ENCODE peak calls at places on chromosome 22, in eight cellular contexts. One of them, this sample, is unnamed.

GRCh38 chr22:46068908-46069481 is 81.3 kb upstream of the PPARA start:
- DNase-seq in germinal center: no peak
- DNase-seq in NCI-H460: no peak
- DNase-seq in posterior vena cava: peak
- DNase-seq in NCI-H1417: no peak
- DNase-seq in SHP77: peak
- DNase-seq in ureter: no peak
- DNase-seq in Caco-2: no peak
- DNase-seq in this sample: peak

GRCh38 chr22:43220625-43221380 is 33.9 kb upstream of the TTLL12 start:
- DNase-seq in NCI-H1417: no peak
- DNase-seq in posterior vena cava: no peak
- DNase-seq in ureter: no peak
- DNase-seq in SHP77: no peak
- DNase-seq in NCI-H460: no peak
- DNase-seq in Caco-2: no peak
- DNase-seq in germinal center: no peak
- DNase-seq in this sample: no peak

GRCh38 chr22:26744892-26745808 is 87.8 kb downstream of the MIAT start:
- DNase-seq in germinal center: no peak
- DNase-seq in posterior vena cava: no peak
- DNase-seq in ureter: no peak
- DNase-seq in NCI-H460: no peak
- DNase-seq in Caco-2: no peak
- DNase-seq in NCI-H1417: no peak
- DNase-seq in SHP77: no peak
- DNase-seq in this sample: no peak

GRCh38 chr22:29291215-29291614 is 15.2 kb upstream of the GAS2L1 start:
- DNase-seq in NCI-H460: no peak
- DNase-seq in Caco-2: no peak
- DNase-seq in germinal center: no peak
- DNase-seq in SHP77: no peak
- DNase-seq in ureter: no peak
- DNase-seq in posterior vena cava: no peak
- DNase-seq in NCI-H1417: no peak
- DNase-seq in this sample: no peak

GRCh38 chr22:23789638-23790037 is 2.9 kb downstream of the SMARCB1 start:
- DNase-seq in SHP77: peak
- DNase-seq in NCI-H460: no peak
- DNase-seq in NCI-H1417: no peak
- DNase-seq in ureter: no peak
- DNase-seq in posterior vena cava: no peak
- DNase-seq in germinal center: no peak
- DNase-seq in Caco-2: no peak
- DNase-seq in this sample: no peak

GRCh38 chr22:25048659-25049657 is 96.4 kb downstream of the KIAA1671 start:
- DNase-seq in ureter: peak
- DNase-seq in Caco-2: peak
- DNase-seq in NCI-H1417: peak
- DNase-seq in posterior vena cava: no peak
- DNase-seq in germinal center: peak
- DNase-seq in SHP77: peak
- DNase-seq in NCI-H460: peak
- DNase-seq in this sample: peak

GRCh38 chr22:20591295-20591645 is 83.9 kb downstream of the MED15 start:
- DNase-seq in posterior vena cava: no peak
- DNase-seq in germinal center: no peak
- DNase-seq in Caco-2: no peak
- DNase-seq in ureter: no peak
- DNase-seq in NCI-H460: no peak
- DNase-seq in NCI-H1417: no peak
- DNase-seq in SHP77: no peak
- DNase-seq in this sample: no peak

GRCh38 chr22:38700271-38700788 is 413 bp downstream of the JOSD1 start:
- DNase-seq in NCI-H1417: peak
- DNase-seq in ureter: peak
- DNase-seq in Caco-2: no peak
- DNase-seq in NCI-H460: peak
- DNase-seq in SHP77: no peak
- DNase-seq in germinal center: no peak
- DNase-seq in posterior vena cava: peak
- DNase-seq in this sample: peak

GRCh38 chr22:41043727-41044126 is 48.7 kb upstream of the EP300 start:
- DNase-seq in NCI-H460: no peak
- DNase-seq in NCI-H1417: no peak
- DNase-seq in Caco-2: no peak
- DNase-seq in SHP77: no peak
- DNase-seq in germinal center: no peak
- DNase-seq in posterior vena cava: no peak
- DNase-seq in ureter: no peak
- DNase-seq in this sample: no peak

GRCh38 chr22:45934168-45934564 is 42.8 kb downstream of the WNT7B start:
- DNase-seq in posterior vena cava: no peak
- DNase-seq in Caco-2: no peak
- DNase-seq in germinal center: no peak
- DNase-seq in ureter: no peak
- DNase-seq in NCI-H1417: no peak
- DNase-seq in SHP77: no peak
- DNase-seq in NCI-H460: no peak
- DNase-seq in this sample: no peak

GRCh38 chr22:46328066-46328465 is 7.4 kb upstream of the TRMU start:
- DNase-seq in SHP77: no peak
- DNase-seq in posterior vena cava: no peak
- DNase-seq in NCI-H460: no peak
- DNase-seq in NCI-H1417: no peak
- DNase-seq in germinal center: no peak
- DNase-seq in Caco-2: no peak
- DNase-seq in ureter: no peak
- DNase-seq in this sample: no peak

GRCh38 chr22:35313311-35314121 is 13.8 kb downstream of the TOM1 start:
- DNase-seq in NCI-H1417: peak
- DNase-seq in NCI-H460: no peak
- DNase-seq in ureter: no peak
- DNase-seq in SHP77: peak
- DNase-seq in germinal center: no peak
- DNase-seq in posterior vena cava: peak
- DNase-seq in Caco-2: no peak
- DNase-seq in this sample: peak

GRCh38 chr22:30396871-30397655 is at the start of gene SEC14L2:
- DNase-seq in germinal center: peak
- DNase-seq in SHP77: peak
- DNase-seq in ureter: peak
- DNase-seq in posterior vena cava: peak
- DNase-seq in NCI-H460: peak
- DNase-seq in NCI-H1417: peak
- DNase-seq in Caco-2: peak
- DNase-seq in this sample: peak

GRCh38 chr22:20663941-20664593 is 109.8 kb upstream of the SERPIND1 start:
- DNase-seq in NCI-H460: no peak
- DNase-seq in ureter: no peak
- DNase-seq in Caco-2: no peak
- DNase-seq in SHP77: no peak
- DNase-seq in germinal center: no peak
- DNase-seq in NCI-H1417: no peak
- DNase-seq in posterior vena cava: no peak
- DNase-seq in this sample: no peak

GRCh38 chr22:40001104-40001503 is 6.3 kb downstream of the FAM83F start:
- DNase-seq in germinal center: no peak
- DNase-seq in Caco-2: no peak
- DNase-seq in posterior vena cava: no peak
- DNase-seq in ureter: no peak
- DNase-seq in NCI-H460: no peak
- DNase-seq in SHP77: no peak
- DNase-seq in NCI-H1417: no peak
- DNase-seq in this sample: no peak

GRCh38 chr22:31103111-31103510 is 4.3 kb downstream of the SELENOM start:
- DNase-seq in NCI-H1417: no peak
- DNase-seq in NCI-H460: no peak
- DNase-seq in germinal center: no peak
- DNase-seq in posterior vena cava: no peak
- DNase-seq in ureter: no peak
- DNase-seq in SHP77: no peak
- DNase-seq in Caco-2: no peak
- DNase-seq in this sample: no peak

GRCh38 chr22:25900880-25901279 is 158.9 kb downstream of the MYO18B start:
- DNase-seq in NCI-H460: no peak
- DNase-seq in ureter: no peak
- DNase-seq in posterior vena cava: no peak
- DNase-seq in SHP77: no peak
- DNase-seq in germinal center: peak
- DNase-seq in NCI-H1417: no peak
- DNase-seq in Caco-2: no peak
- DNase-seq in this sample: no peak

GRCh38 chr22:30806391-30806861 is 111.8 kb downstream of the OSBP2 start:
- DNase-seq in SHP77: peak
- DNase-seq in NCI-H1417: no peak
- DNase-seq in Caco-2: no peak
- DNase-seq in germinal center: no peak
- DNase-seq in NCI-H460: no peak
- DNase-seq in ureter: no peak
- DNase-seq in posterior vena cava: no peak
- DNase-seq in this sample: peak

GRCh38 chr22:49490692-49491091 is 337.0 kb downstream of the BRD1 start:
- DNase-seq in ureter: no peak
- DNase-seq in posterior vena cava: no peak
- DNase-seq in Caco-2: no peak
- DNase-seq in germinal center: no peak
- DNase-seq in NCI-H460: no peak
- DNase-seq in NCI-H1417: no peak
- DNase-seq in SHP77: no peak
- DNase-seq in this sample: no peak

GRCh38 chr22:46976598-46976997 is 214.1 kb downstream of the TBC1D22A start:
- DNase-seq in Caco-2: no peak
- DNase-seq in germinal center: no peak
- DNase-seq in NCI-H1417: peak
- DNase-seq in NCI-H460: no peak
- DNase-seq in posterior vena cava: peak
- DNase-seq in ureter: no peak
- DNase-seq in SHP77: no peak
- DNase-seq in this sample: no peak

GRCh38 chr22:48181168-48181955 is 1418.9 kb downstream of the TBC1D22A start:
- DNase-seq in germinal center: no peak
- DNase-seq in NCI-H1417: no peak
- DNase-seq in NCI-H460: no peak
- DNase-seq in Caco-2: no peak
- DNase-seq in ureter: no peak
- DNase-seq in SHP77: no peak
- DNase-seq in posterior vena cava: no peak
- DNase-seq in this sample: no peak

GRCh38 chr22:21816787-21817496 is 50.5 kb downstream of the MAPK1 start:
- DNase-seq in NCI-H460: peak
- DNase-seq in germinal center: peak
- DNase-seq in SHP77: no peak
- DNase-seq in NCI-H1417: no peak
- DNase-seq in ureter: no peak
- DNase-seq in posterior vena cava: no peak
- DNase-seq in Caco-2: no peak
- DNase-seq in this sample: peak

GRCh38 chr22:17969732-17970131 is 54.6 kb downstream of the MICAL3 start:
- DNase-seq in posterior vena cava: no peak
- DNase-seq in germinal center: no peak
- DNase-seq in NCI-H1417: no peak
- DNase-seq in SHP77: no peak
- DNase-seq in ureter: no peak
- DNase-seq in NCI-H460: peak
- DNase-seq in Caco-2: no peak
- DNase-seq in this sample: peak

GRCh38 chr22:43832393-43833265 is 20.5 kb upstream of the EFCAB6 start:
- DNase-seq in NCI-H1417: no peak
- DNase-seq in NCI-H460: no peak
- DNase-seq in ureter: no peak
- DNase-seq in posterior vena cava: no peak
- DNase-seq in germinal center: no peak
- DNase-seq in Caco-2: no peak
- DNase-seq in SHP77: no peak
- DNase-seq in this sample: no peak

GRCh38 chr22:19916941-19917340 is 24.6 kb upstream of the COMT start:
- DNase-seq in NCI-H460: no peak
- DNase-seq in NCI-H1417: no peak
- DNase-seq in germinal center: no peak
- DNase-seq in Caco-2: no peak
- DNase-seq in SHP77: no peak
- DNase-seq in posterior vena cava: no peak
- DNase-seq in ureter: no peak
- DNase-seq in this sample: no peak

GRCh38 chr22:40890881-40891280 is 29.0 kb upstream of the DNAJB7 start:
- DNase-seq in NCI-H460: no peak
- DNase-seq in ureter: no peak
- DNase-seq in SHP77: no peak
- DNase-seq in germinal center: no peak
- DNase-seq in NCI-H1417: no peak
- DNase-seq in Caco-2: no peak
- DNase-seq in posterior vena cava: no peak
- DNase-seq in this sample: peak

GRCh38 chr22:31106651-31107205 is 640 bp downstream of the SELENOM start:
- DNase-seq in NCI-H1417: no peak
- DNase-seq in Caco-2: no peak
- DNase-seq in ureter: no peak
- DNase-seq in posterior vena cava: no peak
- DNase-seq in SHP77: no peak
- DNase-seq in germinal center: no peak
- DNase-seq in NCI-H460: no peak
- DNase-seq in this sample: peak

GRCh38 chr22:49553518-49554295 is 274.0 kb downstream of the BRD1 start:
- DNase-seq in posterior vena cava: peak
- DNase-seq in NCI-H1417: no peak
- DNase-seq in Caco-2: no peak
- DNase-seq in germinal center: no peak
- DNase-seq in SHP77: no peak
- DNase-seq in NCI-H460: no peak
- DNase-seq in ureter: no peak
- DNase-seq in this sample: no peak

GRCh38 chr22:40176921-40177737 is 596 bp upstream of the TNRC6B start:
- DNase-seq in ureter: peak
- DNase-seq in NCI-H1417: no peak
- DNase-seq in posterior vena cava: no peak
- DNase-seq in NCI-H460: peak
- DNase-seq in germinal center: no peak
- DNase-seq in Caco-2: peak
- DNase-seq in SHP77: peak
- DNase-seq in this sample: peak

GRCh38 chr22:19576460-19577421 is 52.5 kb upstream of the CLDN5 start:
- DNase-seq in NCI-H460: no peak
- DNase-seq in SHP77: no peak
- DNase-seq in posterior vena cava: no peak
- DNase-seq in ureter: no peak
- DNase-seq in Caco-2: no peak
- DNase-seq in NCI-H1417: no peak
- DNase-seq in germinal center: no peak
- DNase-seq in this sample: peak

GRCh38 chr22:37258005-37258790 is 14.1 kb upstream of the RAC2 start:
- DNase-seq in NCI-H460: no peak
- DNase-seq in Caco-2: no peak
- DNase-seq in NCI-H1417: no peak
- DNase-seq in posterior vena cava: peak
- DNase-seq in ureter: no peak
- DNase-seq in SHP77: no peak
- DNase-seq in germinal center: no peak
- DNase-seq in this sample: no peak

GRCh38 chr22:42074153-42074750 is at the start of gene PHETA2:
- DNase-seq in germinal center: peak
- DNase-seq in Caco-2: peak
- DNase-seq in ureter: peak
- DNase-seq in SHP77: no peak
- DNase-seq in NCI-H460: no peak
- DNase-seq in posterior vena cava: peak
- DNase-seq in NCI-H1417: no peak
- DNase-seq in this sample: peak

GRCh38 chr22:37260939-37261338 is 16.9 kb upstream of the RAC2 start:
- DNase-seq in NCI-H460: peak
- DNase-seq in germinal center: no peak
- DNase-seq in Caco-2: peak
- DNase-seq in SHP77: peak
- DNase-seq in posterior vena cava: peak
- DNase-seq in ureter: no peak
- DNase-seq in NCI-H1417: no peak
- DNase-seq in this sample: peak

GRCh38 chr22:42114721-42115120 is 15.9 kb downstream of the CYP2D6 start:
- DNase-seq in germinal center: no peak
- DNase-seq in NCI-H460: peak
- DNase-seq in posterior vena cava: no peak
- DNase-seq in NCI-H1417: no peak
- DNase-seq in Caco-2: peak
- DNase-seq in ureter: no peak
- DNase-seq in SHP77: peak
- DNase-seq in this sample: peak